ENCODE peak calls at places on chromosome 22, in ten cellular contexts. One of them, this sample, is unnamed.

GRCh38 chr22:37746366-37747089 is 49.7 kb downstream of the TRIOBP start:
- DNase-seq in HuH-7.5: no peak
- DNase-seq in activated T-cell treated with anti-CD3 and anti-CD28 coated beads, Interleukin-2, amount 50 U/mL, for 48 hours: peak
- DNase-seq in activated naive CD8-positive, alpha-beta T cell treated with anti-CD3 and anti-CD28 coated beads, Interleukin-2, amount 50 U/mL, for 24 hours: peak
- DNase-seq in stimulated activated CD8-positive, alpha-beta memory T cell treated with anti-CD3 and anti-CD28 coated beads, Interleukin-7, amount 100 ng/mL, for 1 hour: no peak
- DNase-seq in T47D: no peak
- DNase-seq in stimulated activated CD4-positive, alpha-beta T cell treated with anti-CD3 and anti-CD28 coated beads, Interleukin-1b, Interleukin-23, amount 100 ng/mL, for 1 hour: peak
- DNase-seq in effector memory CD4-positive, alpha-beta T cell: no peak
- DNase-seq in activated CD8-positive, alpha-beta memory T cell treated with anti-CD3 and anti-CD28 coated beads for 1 hour: peak
- DNase-seq in mesothelial cell of epicardium: no peak
- DNase-seq in this sample: no peak

GRCh38 chr22:46131151-46131587 is 19.2 kb upstream of the PPARA start:
- DNase-seq in activated CD8-positive, alpha-beta memory T cell treated with anti-CD3 and anti-CD28 coated beads for 1 hour: no peak
- DNase-seq in effector memory CD4-positive, alpha-beta T cell: no peak
- DNase-seq in stimulated activated CD4-positive, alpha-beta T cell treated with anti-CD3 and anti-CD28 coated beads, Interleukin-1b, Interleukin-23, amount 100 ng/mL, for 1 hour: no peak
- DNase-seq in activated T-cell treated with anti-CD3 and anti-CD28 coated beads, Interleukin-2, amount 50 U/mL, for 48 hours: no peak
- DNase-seq in activated naive CD8-positive, alpha-beta T cell treated with anti-CD3 and anti-CD28 coated beads, Interleukin-2, amount 50 U/mL, for 24 hours: no peak
- DNase-seq in stimulated activated CD8-positive, alpha-beta memory T cell treated with anti-CD3 and anti-CD28 coated beads, Interleukin-7, amount 100 ng/mL, for 1 hour: no peak
- DNase-seq in mesothelial cell of epicardium: no peak
- DNase-seq in T47D: no peak
- DNase-seq in HuH-7.5: no peak
- DNase-seq in this sample: no peak

GRCh38 chr22:22195265-22196017 is 49.1 kb upstream of the VPREB1 start:
- DNase-seq in stimulated activated CD8-positive, alpha-beta memory T cell treated with anti-CD3 and anti-CD28 coated beads, Interleukin-7, amount 100 ng/mL, for 1 hour: peak
- DNase-seq in activated naive CD8-positive, alpha-beta T cell treated with anti-CD3 and anti-CD28 coated beads, Interleukin-2, amount 50 U/mL, for 24 hours: peak
- DNase-seq in activated T-cell treated with anti-CD3 and anti-CD28 coated beads, Interleukin-2, amount 50 U/mL, for 48 hours: peak
- DNase-seq in T47D: peak
- DNase-seq in mesothelial cell of epicardium: peak
- DNase-seq in effector memory CD4-positive, alpha-beta T cell: peak
- DNase-seq in HuH-7.5: peak
- DNase-seq in activated CD8-positive, alpha-beta memory T cell treated with anti-CD3 and anti-CD28 coated beads for 1 hour: peak
- DNase-seq in stimulated activated CD4-positive, alpha-beta T cell treated with anti-CD3 and anti-CD28 coated beads, Interleukin-1b, Interleukin-23, amount 100 ng/mL, for 1 hour: peak
- DNase-seq in this sample: no peak

GRCh38 chr22:47299879-47300697 is 537.6 kb downstream of the TBC1D22A start:
- DNase-seq in stimulated activated CD4-positive, alpha-beta T cell treated with anti-CD3 and anti-CD28 coated beads, Interleukin-1b, Interleukin-23, amount 100 ng/mL, for 1 hour: no peak
- DNase-seq in activated CD8-positive, alpha-beta memory T cell treated with anti-CD3 and anti-CD28 coated beads for 1 hour: no peak
- DNase-seq in T47D: no peak
- DNase-seq in activated naive CD8-positive, alpha-beta T cell treated with anti-CD3 and anti-CD28 coated beads, Interleukin-2, amount 50 U/mL, for 24 hours: no peak
- DNase-seq in activated T-cell treated with anti-CD3 and anti-CD28 coated beads, Interleukin-2, amount 50 U/mL, for 48 hours: no peak
- DNase-seq in HuH-7.5: no peak
- DNase-seq in mesothelial cell of epicardium: no peak
- DNase-seq in effector memory CD4-positive, alpha-beta T cell: no peak
- DNase-seq in stimulated activated CD8-positive, alpha-beta memory T cell treated with anti-CD3 and anti-CD28 coated beads, Interleukin-7, amount 100 ng/mL, for 1 hour: no peak
- DNase-seq in this sample: no peak

GRCh38 chr22:26610983-26611382 is 6.8 kb downstream of the CRYBB1 start:
- DNase-seq in activated naive CD8-positive, alpha-beta T cell treated with anti-CD3 and anti-CD28 coated beads, Interleukin-2, amount 50 U/mL, for 24 hours: no peak
- DNase-seq in T47D: no peak
- DNase-seq in stimulated activated CD8-positive, alpha-beta memory T cell treated with anti-CD3 and anti-CD28 coated beads, Interleukin-7, amount 100 ng/mL, for 1 hour: no peak
- DNase-seq in activated CD8-positive, alpha-beta memory T cell treated with anti-CD3 and anti-CD28 coated beads for 1 hour: no peak
- DNase-seq in effector memory CD4-positive, alpha-beta T cell: no peak
- DNase-seq in mesothelial cell of epicardium: no peak
- DNase-seq in activated T-cell treated with anti-CD3 and anti-CD28 coated beads, Interleukin-2, amount 50 U/mL, for 48 hours: no peak
- DNase-seq in HuH-7.5: no peak
- DNase-seq in stimulated activated CD4-positive, alpha-beta T cell treated with anti-CD3 and anti-CD28 coated beads, Interleukin-1b, Interleukin-23, amount 100 ng/mL, for 1 hour: no peak
- DNase-seq in this sample: no peak

GRCh38 chr22:38038890-38039812 is 18.1 kb upstream of the PICK1 start:
- DNase-seq in stimulated activated CD4-positive, alpha-beta T cell treated with anti-CD3 and anti-CD28 coated beads, Interleukin-1b, Interleukin-23, amount 100 ng/mL, for 1 hour: no peak
- DNase-seq in mesothelial cell of epicardium: no peak
- DNase-seq in activated CD8-positive, alpha-beta memory T cell treated with anti-CD3 and anti-CD28 coated beads for 1 hour: no peak
- DNase-seq in activated T-cell treated with anti-CD3 and anti-CD28 coated beads, Interleukin-2, amount 50 U/mL, for 48 hours: no peak
- DNase-seq in T47D: no peak
- DNase-seq in effector memory CD4-positive, alpha-beta T cell: no peak
- DNase-seq in activated naive CD8-positive, alpha-beta T cell treated with anti-CD3 and anti-CD28 coated beads, Interleukin-2, amount 50 U/mL, for 24 hours: no peak
- DNase-seq in HuH-7.5: no peak
- DNase-seq in stimulated activated CD8-positive, alpha-beta memory T cell treated with anti-CD3 and anti-CD28 coated beads, Interleukin-7, amount 100 ng/mL, for 1 hour: no peak
- DNase-seq in this sample: no peak

GRCh38 chr22:40249286-40249685 is 71.6 kb downstream of the TNRC6B start:
- DNase-seq in T47D: no peak
- DNase-seq in HuH-7.5: no peak
- DNase-seq in activated CD8-positive, alpha-beta memory T cell treated with anti-CD3 and anti-CD28 coated beads for 1 hour: no peak
- DNase-seq in activated naive CD8-positive, alpha-beta T cell treated with anti-CD3 and anti-CD28 coated beads, Interleukin-2, amount 50 U/mL, for 24 hours: no peak
- DNase-seq in effector memory CD4-positive, alpha-beta T cell: no peak
- DNase-seq in activated T-cell treated with anti-CD3 and anti-CD28 coated beads, Interleukin-2, amount 50 U/mL, for 48 hours: no peak
- DNase-seq in stimulated activated CD4-positive, alpha-beta T cell treated with anti-CD3 and anti-CD28 coated beads, Interleukin-1b, Interleukin-23, amount 100 ng/mL, for 1 hour: no peak
- DNase-seq in stimulated activated CD8-positive, alpha-beta memory T cell treated with anti-CD3 and anti-CD28 coated beads, Interleukin-7, amount 100 ng/mL, for 1 hour: no peak
- DNase-seq in mesothelial cell of epicardium: no peak
- DNase-seq in this sample: no peak

GRCh38 chr22:39658367-39658766 is 87.8 kb downstream of the CACNA1I start:
- DNase-seq in HuH-7.5: no peak
- DNase-seq in effector memory CD4-positive, alpha-beta T cell: peak
- DNase-seq in activated naive CD8-positive, alpha-beta T cell treated with anti-CD3 and anti-CD28 coated beads, Interleukin-2, amount 50 U/mL, for 24 hours: no peak
- DNase-seq in T47D: no peak
- DNase-seq in activated T-cell treated with anti-CD3 and anti-CD28 coated beads, Interleukin-2, amount 50 U/mL, for 48 hours: no peak
- DNase-seq in stimulated activated CD8-positive, alpha-beta memory T cell treated with anti-CD3 and anti-CD28 coated beads, Interleukin-7, amount 100 ng/mL, for 1 hour: no peak
- DNase-seq in mesothelial cell of epicardium: no peak
- DNase-seq in stimulated activated CD4-positive, alpha-beta T cell treated with anti-CD3 and anti-CD28 coated beads, Interleukin-1b, Interleukin-23, amount 100 ng/mL, for 1 hour: no peak
- DNase-seq in activated CD8-positive, alpha-beta memory T cell treated with anti-CD3 and anti-CD28 coated beads for 1 hour: no peak
- DNase-seq in this sample: no peak

GRCh38 chr22:30607300-30607930 is 441 bp downstream of the TCN2 start:
- DNase-seq in effector memory CD4-positive, alpha-beta T cell: peak
- DNase-seq in activated T-cell treated with anti-CD3 and anti-CD28 coated beads, Interleukin-2, amount 50 U/mL, for 48 hours: no peak
- DNase-seq in stimulated activated CD4-positive, alpha-beta T cell treated with anti-CD3 and anti-CD28 coated beads, Interleukin-1b, Interleukin-23, amount 100 ng/mL, for 1 hour: no peak
- DNase-seq in stimulated activated CD8-positive, alpha-beta memory T cell treated with anti-CD3 and anti-CD28 coated beads, Interleukin-7, amount 100 ng/mL, for 1 hour: no peak
- DNase-seq in HuH-7.5: no peak
- DNase-seq in activated naive CD8-positive, alpha-beta T cell treated with anti-CD3 and anti-CD28 coated beads, Interleukin-2, amount 50 U/mL, for 24 hours: no peak
- DNase-seq in T47D: no peak
- DNase-seq in activated CD8-positive, alpha-beta memory T cell treated with anti-CD3 and anti-CD28 coated beads for 1 hour: no peak
- DNase-seq in mesothelial cell of epicardium: no peak
- DNase-seq in this sample: no peak

GRCh38 chr22:28791841-28792490 is 8.4 kb downstream of the XBP1 start:
- DNase-seq in stimulated activated CD8-positive, alpha-beta memory T cell treated with anti-CD3 and anti-CD28 coated beads, Interleukin-7, amount 100 ng/mL, for 1 hour: no peak
- DNase-seq in effector memory CD4-positive, alpha-beta T cell: no peak
- DNase-seq in T47D: no peak
- DNase-seq in mesothelial cell of epicardium: no peak
- DNase-seq in activated T-cell treated with anti-CD3 and anti-CD28 coated beads, Interleukin-2, amount 50 U/mL, for 48 hours: no peak
- DNase-seq in HuH-7.5: no peak
- DNase-seq in stimulated activated CD4-positive, alpha-beta T cell treated with anti-CD3 and anti-CD28 coated beads, Interleukin-1b, Interleukin-23, amount 100 ng/mL, for 1 hour: no peak
- DNase-seq in activated naive CD8-positive, alpha-beta T cell treated with anti-CD3 and anti-CD28 coated beads, Interleukin-2, amount 50 U/mL, for 24 hours: no peak
- DNase-seq in activated CD8-positive, alpha-beta memory T cell treated with anti-CD3 and anti-CD28 coated beads for 1 hour: no peak
- DNase-seq in this sample: no peak

GRCh38 chr22:17782158-17782557 is 7.9 kb upstream of the BID start:
- DNase-seq in T47D: no peak
- DNase-seq in activated T-cell treated with anti-CD3 and anti-CD28 coated beads, Interleukin-2, amount 50 U/mL, for 48 hours: no peak
- DNase-seq in stimulated activated CD4-positive, alpha-beta T cell treated with anti-CD3 and anti-CD28 coated beads, Interleukin-1b, Interleukin-23, amount 100 ng/mL, for 1 hour: no peak
- DNase-seq in activated CD8-positive, alpha-beta memory T cell treated with anti-CD3 and anti-CD28 coated beads for 1 hour: no peak
- DNase-seq in mesothelial cell of epicardium: no peak
- DNase-seq in stimulated activated CD8-positive, alpha-beta memory T cell treated with anti-CD3 and anti-CD28 coated beads, Interleukin-7, amount 100 ng/mL, for 1 hour: no peak
- DNase-seq in effector memory CD4-positive, alpha-beta T cell: no peak
- DNase-seq in activated naive CD8-positive, alpha-beta T cell treated with anti-CD3 and anti-CD28 coated beads, Interleukin-2, amount 50 U/mL, for 24 hours: no peak
- DNase-seq in HuH-7.5: no peak
- DNase-seq in this sample: no peak

GRCh38 chr22:41568811-41569210 is 8.0 kb downstream of the CSDC2 start:
- DNase-seq in stimulated activated CD4-positive, alpha-beta T cell treated with anti-CD3 and anti-CD28 coated beads, Interleukin-1b, Interleukin-23, amount 100 ng/mL, for 1 hour: no peak
- DNase-seq in mesothelial cell of epicardium: no peak
- DNase-seq in activated T-cell treated with anti-CD3 and anti-CD28 coated beads, Interleukin-2, amount 50 U/mL, for 48 hours: no peak
- DNase-seq in effector memory CD4-positive, alpha-beta T cell: no peak
- DNase-seq in stimulated activated CD8-positive, alpha-beta memory T cell treated with anti-CD3 and anti-CD28 coated beads, Interleukin-7, amount 100 ng/mL, for 1 hour: no peak
- DNase-seq in activated CD8-positive, alpha-beta memory T cell treated with anti-CD3 and anti-CD28 coated beads for 1 hour: no peak
- DNase-seq in HuH-7.5: no peak
- DNase-seq in T47D: no peak
- DNase-seq in activated naive CD8-positive, alpha-beta T cell treated with anti-CD3 and anti-CD28 coated beads, Interleukin-2, amount 50 U/mL, for 24 hours: no peak
- DNase-seq in this sample: no peak

GRCh38 chr22:46250783-46251125 is 661 bp upstream of the CDPF1 start:
- DNase-seq in activated naive CD8-positive, alpha-beta T cell treated with anti-CD3 and anti-CD28 coated beads, Interleukin-2, amount 50 U/mL, for 24 hours: no peak
- DNase-seq in T47D: no peak
- DNase-seq in stimulated activated CD4-positive, alpha-beta T cell treated with anti-CD3 and anti-CD28 coated beads, Interleukin-1b, Interleukin-23, amount 100 ng/mL, for 1 hour: no peak
- DNase-seq in activated CD8-positive, alpha-beta memory T cell treated with anti-CD3 and anti-CD28 coated beads for 1 hour: no peak
- DNase-seq in stimulated activated CD8-positive, alpha-beta memory T cell treated with anti-CD3 and anti-CD28 coated beads, Interleukin-7, amount 100 ng/mL, for 1 hour: no peak
- DNase-seq in mesothelial cell of epicardium: no peak
- DNase-seq in HuH-7.5: no peak
- DNase-seq in activated T-cell treated with anti-CD3 and anti-CD28 coated beads, Interleukin-2, amount 50 U/mL, for 48 hours: peak
- DNase-seq in effector memory CD4-positive, alpha-beta T cell: no peak
- DNase-seq in this sample: no peak

GRCh38 chr22:47587861-47588582 is 825.6 kb downstream of the TBC1D22A start:
- DNase-seq in activated T-cell treated with anti-CD3 and anti-CD28 coated beads, Interleukin-2, amount 50 U/mL, for 48 hours: no peak
- DNase-seq in HuH-7.5: no peak
- DNase-seq in stimulated activated CD8-positive, alpha-beta memory T cell treated with anti-CD3 and anti-CD28 coated beads, Interleukin-7, amount 100 ng/mL, for 1 hour: no peak
- DNase-seq in effector memory CD4-positive, alpha-beta T cell: no peak
- DNase-seq in activated naive CD8-positive, alpha-beta T cell treated with anti-CD3 and anti-CD28 coated beads, Interleukin-2, amount 50 U/mL, for 24 hours: no peak
- DNase-seq in activated CD8-positive, alpha-beta memory T cell treated with anti-CD3 and anti-CD28 coated beads for 1 hour: no peak
- DNase-seq in T47D: no peak
- DNase-seq in mesothelial cell of epicardium: no peak
- DNase-seq in stimulated activated CD4-positive, alpha-beta T cell treated with anti-CD3 and anti-CD28 coated beads, Interleukin-1b, Interleukin-23, amount 100 ng/mL, for 1 hour: no peak
- DNase-seq in this sample: no peak

GRCh38 chr22:32322986-32323385 is 34.7 kb upstream of the RFPL3 start:
- DNase-seq in HuH-7.5: no peak
- DNase-seq in T47D: no peak
- DNase-seq in activated T-cell treated with anti-CD3 and anti-CD28 coated beads, Interleukin-2, amount 50 U/mL, for 48 hours: no peak
- DNase-seq in stimulated activated CD8-positive, alpha-beta memory T cell treated with anti-CD3 and anti-CD28 coated beads, Interleukin-7, amount 100 ng/mL, for 1 hour: no peak
- DNase-seq in mesothelial cell of epicardium: no peak
- DNase-seq in activated naive CD8-positive, alpha-beta T cell treated with anti-CD3 and anti-CD28 coated beads, Interleukin-2, amount 50 U/mL, for 24 hours: no peak
- DNase-seq in stimulated activated CD4-positive, alpha-beta T cell treated with anti-CD3 and anti-CD28 coated beads, Interleukin-1b, Interleukin-23, amount 100 ng/mL, for 1 hour: no peak
- DNase-seq in effector memory CD4-positive, alpha-beta T cell: no peak
- DNase-seq in activated CD8-positive, alpha-beta memory T cell treated with anti-CD3 and anti-CD28 coated beads for 1 hour: no peak
- DNase-seq in this sample: no peak

GRCh38 chr22:50341977-50342650 is 1.0 kb upstream of the PPP6R2 start:
- DNase-seq in activated CD8-positive, alpha-beta memory T cell treated with anti-CD3 and anti-CD28 coated beads for 1 hour: peak
- DNase-seq in effector memory CD4-positive, alpha-beta T cell: peak
- DNase-seq in T47D: no peak
- DNase-seq in activated naive CD8-positive, alpha-beta T cell treated with anti-CD3 and anti-CD28 coated beads, Interleukin-2, amount 50 U/mL, for 24 hours: peak
- DNase-seq in mesothelial cell of epicardium: peak
- DNase-seq in activated T-cell treated with anti-CD3 and anti-CD28 coated beads, Interleukin-2, amount 50 U/mL, for 48 hours: peak
- DNase-seq in stimulated activated CD4-positive, alpha-beta T cell treated with anti-CD3 and anti-CD28 coated beads, Interleukin-1b, Interleukin-23, amount 100 ng/mL, for 1 hour: peak
- DNase-seq in HuH-7.5: no peak
- DNase-seq in stimulated activated CD8-positive, alpha-beta memory T cell treated with anti-CD3 and anti-CD28 coated beads, Interleukin-7, amount 100 ng/mL, for 1 hour: peak
- DNase-seq in this sample: peak

GRCh38 chr22:44840611-44841322 is 88.4 kb downstream of the ARHGAP8 start:
- DNase-seq in T47D: no peak
- DNase-seq in activated T-cell treated with anti-CD3 and anti-CD28 coated beads, Interleukin-2, amount 50 U/mL, for 48 hours: no peak
- DNase-seq in activated naive CD8-positive, alpha-beta T cell treated with anti-CD3 and anti-CD28 coated beads, Interleukin-2, amount 50 U/mL, for 24 hours: no peak
- DNase-seq in stimulated activated CD8-positive, alpha-beta memory T cell treated with anti-CD3 and anti-CD28 coated beads, Interleukin-7, amount 100 ng/mL, for 1 hour: no peak
- DNase-seq in HuH-7.5: no peak
- DNase-seq in stimulated activated CD4-positive, alpha-beta T cell treated with anti-CD3 and anti-CD28 coated beads, Interleukin-1b, Interleukin-23, amount 100 ng/mL, for 1 hour: no peak
- DNase-seq in activated CD8-positive, alpha-beta memory T cell treated with anti-CD3 and anti-CD28 coated beads for 1 hour: no peak
- DNase-seq in effector memory CD4-positive, alpha-beta T cell: no peak
- DNase-seq in mesothelial cell of epicardium: no peak
- DNase-seq in this sample: no peak

GRCh38 chr22:44147821-44148574 is 32.7 kb upstream of the PARVG start:
- DNase-seq in T47D: no peak
- DNase-seq in stimulated activated CD8-positive, alpha-beta memory T cell treated with anti-CD3 and anti-CD28 coated beads, Interleukin-7, amount 100 ng/mL, for 1 hour: no peak
- DNase-seq in mesothelial cell of epicardium: no peak
- DNase-seq in activated T-cell treated with anti-CD3 and anti-CD28 coated beads, Interleukin-2, amount 50 U/mL, for 48 hours: no peak
- DNase-seq in HuH-7.5: no peak
- DNase-seq in effector memory CD4-positive, alpha-beta T cell: no peak
- DNase-seq in activated CD8-positive, alpha-beta memory T cell treated with anti-CD3 and anti-CD28 coated beads for 1 hour: no peak
- DNase-seq in stimulated activated CD4-positive, alpha-beta T cell treated with anti-CD3 and anti-CD28 coated beads, Interleukin-1b, Interleukin-23, amount 100 ng/mL, for 1 hour: no peak
- DNase-seq in activated naive CD8-positive, alpha-beta T cell treated with anti-CD3 and anti-CD28 coated beads, Interleukin-2, amount 50 U/mL, for 24 hours: no peak
- DNase-seq in this sample: no peak

GRCh38 chr22:42621505-42622002 is 6.9 kb upstream of the POLDIP3 start:
- DNase-seq in T47D: peak
- DNase-seq in activated T-cell treated with anti-CD3 and anti-CD28 coated beads, Interleukin-2, amount 50 U/mL, for 48 hours: peak
- DNase-seq in activated CD8-positive, alpha-beta memory T cell treated with anti-CD3 and anti-CD28 coated beads for 1 hour: peak
- DNase-seq in HuH-7.5: peak
- DNase-seq in activated naive CD8-positive, alpha-beta T cell treated with anti-CD3 and anti-CD28 coated beads, Interleukin-2, amount 50 U/mL, for 24 hours: peak
- DNase-seq in stimulated activated CD8-positive, alpha-beta memory T cell treated with anti-CD3 and anti-CD28 coated beads, Interleukin-7, amount 100 ng/mL, for 1 hour: no peak
- DNase-seq in effector memory CD4-positive, alpha-beta T cell: peak
- DNase-seq in stimulated activated CD4-positive, alpha-beta T cell treated with anti-CD3 and anti-CD28 coated beads, Interleukin-1b, Interleukin-23, amount 100 ng/mL, for 1 hour: peak
- DNase-seq in mesothelial cell of epicardium: peak
- DNase-seq in this sample: no peak

GRCh38 chr22:43239956-43240355 is 53.0 kb upstream of the TTLL12 start:
- DNase-seq in T47D: no peak
- DNase-seq in stimulated activated CD4-positive, alpha-beta T cell treated with anti-CD3 and anti-CD28 coated beads, Interleukin-1b, Interleukin-23, amount 100 ng/mL, for 1 hour: no peak
- DNase-seq in mesothelial cell of epicardium: no peak
- DNase-seq in activated naive CD8-positive, alpha-beta T cell treated with anti-CD3 and anti-CD28 coated beads, Interleukin-2, amount 50 U/mL, for 24 hours: no peak
- DNase-seq in stimulated activated CD8-positive, alpha-beta memory T cell treated with anti-CD3 and anti-CD28 coated beads, Interleukin-7, amount 100 ng/mL, for 1 hour: no peak
- DNase-seq in HuH-7.5: no peak
- DNase-seq in activated CD8-positive, alpha-beta memory T cell treated with anti-CD3 and anti-CD28 coated beads for 1 hour: no peak
- DNase-seq in effector memory CD4-positive, alpha-beta T cell: no peak
- DNase-seq in activated T-cell treated with anti-CD3 and anti-CD28 coated beads, Interleukin-2, amount 50 U/mL, for 48 hours: no peak
- DNase-seq in this sample: no peak

GRCh38 chr22:45441158-45441557 is 27.7 kb downstream of the RIBC2 start:
- DNase-seq in stimulated activated CD4-positive, alpha-beta T cell treated with anti-CD3 and anti-CD28 coated beads, Interleukin-1b, Interleukin-23, amount 100 ng/mL, for 1 hour: no peak
- DNase-seq in mesothelial cell of epicardium: no peak
- DNase-seq in activated naive CD8-positive, alpha-beta T cell treated with anti-CD3 and anti-CD28 coated beads, Interleukin-2, amount 50 U/mL, for 24 hours: peak
- DNase-seq in stimulated activated CD8-positive, alpha-beta memory T cell treated with anti-CD3 and anti-CD28 coated beads, Interleukin-7, amount 100 ng/mL, for 1 hour: no peak
- DNase-seq in effector memory CD4-positive, alpha-beta T cell: no peak
- DNase-seq in activated T-cell treated with anti-CD3 and anti-CD28 coated beads, Interleukin-2, amount 50 U/mL, for 48 hours: peak
- DNase-seq in activated CD8-positive, alpha-beta memory T cell treated with anti-CD3 and anti-CD28 coated beads for 1 hour: no peak
- DNase-seq in HuH-7.5: peak
- DNase-seq in T47D: peak
- DNase-seq in this sample: no peak

GRCh38 chr22:40051322-40051721 is 56.6 kb downstream of the FAM83F start:
- DNase-seq in HuH-7.5: no peak
- DNase-seq in activated naive CD8-positive, alpha-beta T cell treated with anti-CD3 and anti-CD28 coated beads, Interleukin-2, amount 50 U/mL, for 24 hours: no peak
- DNase-seq in stimulated activated CD8-positive, alpha-beta memory T cell treated with anti-CD3 and anti-CD28 coated beads, Interleukin-7, amount 100 ng/mL, for 1 hour: no peak
- DNase-seq in activated CD8-positive, alpha-beta memory T cell treated with anti-CD3 and anti-CD28 coated beads for 1 hour: no peak
- DNase-seq in stimulated activated CD4-positive, alpha-beta T cell treated with anti-CD3 and anti-CD28 coated beads, Interleukin-1b, Interleukin-23, amount 100 ng/mL, for 1 hour: no peak
- DNase-seq in effector memory CD4-positive, alpha-beta T cell: no peak
- DNase-seq in mesothelial cell of epicardium: no peak
- DNase-seq in T47D: no peak
- DNase-seq in activated T-cell treated with anti-CD3 and anti-CD28 coated beads, Interleukin-2, amount 50 U/mL, for 48 hours: no peak
- DNase-seq in this sample: no peak

GRCh38 chr22:36413022-36413770 is 25.4 kb upstream of the MYH9 start:
- DNase-seq in mesothelial cell of epicardium: no peak
- DNase-seq in stimulated activated CD8-positive, alpha-beta memory T cell treated with anti-CD3 and anti-CD28 coated beads, Interleukin-7, amount 100 ng/mL, for 1 hour: no peak
- DNase-seq in HuH-7.5: no peak
- DNase-seq in stimulated activated CD4-positive, alpha-beta T cell treated with anti-CD3 and anti-CD28 coated beads, Interleukin-1b, Interleukin-23, amount 100 ng/mL, for 1 hour: no peak
- DNase-seq in T47D: no peak
- DNase-seq in effector memory CD4-positive, alpha-beta T cell: no peak
- DNase-seq in activated naive CD8-positive, alpha-beta T cell treated with anti-CD3 and anti-CD28 coated beads, Interleukin-2, amount 50 U/mL, for 24 hours: no peak
- DNase-seq in activated CD8-positive, alpha-beta memory T cell treated with anti-CD3 and anti-CD28 coated beads for 1 hour: no peak
- DNase-seq in activated T-cell treated with anti-CD3 and anti-CD28 coated beads, Interleukin-2, amount 50 U/mL, for 48 hours: no peak
- DNase-seq in this sample: no peak

GRCh38 chr22:16966251-16966650 is 41.8 kb downstream of the GAB4 start:
- DNase-seq in activated CD8-positive, alpha-beta memory T cell treated with anti-CD3 and anti-CD28 coated beads for 1 hour: no peak
- DNase-seq in mesothelial cell of epicardium: no peak
- DNase-seq in stimulated activated CD4-positive, alpha-beta T cell treated with anti-CD3 and anti-CD28 coated beads, Interleukin-1b, Interleukin-23, amount 100 ng/mL, for 1 hour: no peak
- DNase-seq in T47D: no peak
- DNase-seq in effector memory CD4-positive, alpha-beta T cell: no peak
- DNase-seq in HuH-7.5: no peak
- DNase-seq in activated T-cell treated with anti-CD3 and anti-CD28 coated beads, Interleukin-2, amount 50 U/mL, for 48 hours: no peak
- DNase-seq in stimulated activated CD8-positive, alpha-beta memory T cell treated with anti-CD3 and anti-CD28 coated beads, Interleukin-7, amount 100 ng/mL, for 1 hour: no peak
- DNase-seq in activated naive CD8-positive, alpha-beta T cell treated with anti-CD3 and anti-CD28 coated beads, Interleukin-2, amount 50 U/mL, for 24 hours: no peak
- DNase-seq in this sample: no peak

GRCh38 chr22:36431977-36432376 is 44.2 kb upstream of the MYH9 start:
- DNase-seq in activated naive CD8-positive, alpha-beta T cell treated with anti-CD3 and anti-CD28 coated beads, Interleukin-2, amount 50 U/mL, for 24 hours: no peak
- DNase-seq in HuH-7.5: no peak
- DNase-seq in activated T-cell treated with anti-CD3 and anti-CD28 coated beads, Interleukin-2, amount 50 U/mL, for 48 hours: no peak
- DNase-seq in stimulated activated CD4-positive, alpha-beta T cell treated with anti-CD3 and anti-CD28 coated beads, Interleukin-1b, Interleukin-23, amount 100 ng/mL, for 1 hour: no peak
- DNase-seq in stimulated activated CD8-positive, alpha-beta memory T cell treated with anti-CD3 and anti-CD28 coated beads, Interleukin-7, amount 100 ng/mL, for 1 hour: no peak
- DNase-seq in T47D: no peak
- DNase-seq in effector memory CD4-positive, alpha-beta T cell: no peak
- DNase-seq in mesothelial cell of epicardium: no peak
- DNase-seq in activated CD8-positive, alpha-beta memory T cell treated with anti-CD3 and anti-CD28 coated beads for 1 hour: no peak
- DNase-seq in this sample: no peak

GRCh38 chr22:41966607-41967240 is 2.5 kb upstream of the SEPTIN3 start:
- DNase-seq in activated naive CD8-positive, alpha-beta T cell treated with anti-CD3 and anti-CD28 coated beads, Interleukin-2, amount 50 U/mL, for 24 hours: peak
- DNase-seq in stimulated activated CD8-positive, alpha-beta memory T cell treated with anti-CD3 and anti-CD28 coated beads, Interleukin-7, amount 100 ng/mL, for 1 hour: no peak
- DNase-seq in T47D: peak
- DNase-seq in mesothelial cell of epicardium: no peak
- DNase-seq in HuH-7.5: no peak
- DNase-seq in stimulated activated CD4-positive, alpha-beta T cell treated with anti-CD3 and anti-CD28 coated beads, Interleukin-1b, Interleukin-23, amount 100 ng/mL, for 1 hour: no peak
- DNase-seq in activated CD8-positive, alpha-beta memory T cell treated with anti-CD3 and anti-CD28 coated beads for 1 hour: no peak
- DNase-seq in activated T-cell treated with anti-CD3 and anti-CD28 coated beads, Interleukin-2, amount 50 U/mL, for 48 hours: peak
- DNase-seq in effector memory CD4-positive, alpha-beta T cell: no peak
- DNase-seq in this sample: no peak

GRCh38 chr22:36922752-36923457 is 9.5 kb downstream of the CSF2RB start:
- DNase-seq in stimulated activated CD8-positive, alpha-beta memory T cell treated with anti-CD3 and anti-CD28 coated beads, Interleukin-7, amount 100 ng/mL, for 1 hour: no peak
- DNase-seq in T47D: no peak
- DNase-seq in stimulated activated CD4-positive, alpha-beta T cell treated with anti-CD3 and anti-CD28 coated beads, Interleukin-1b, Interleukin-23, amount 100 ng/mL, for 1 hour: no peak
- DNase-seq in effector memory CD4-positive, alpha-beta T cell: no peak
- DNase-seq in HuH-7.5: no peak
- DNase-seq in mesothelial cell of epicardium: no peak
- DNase-seq in activated T-cell treated with anti-CD3 and anti-CD28 coated beads, Interleukin-2, amount 50 U/mL, for 48 hours: no peak
- DNase-seq in activated CD8-positive, alpha-beta memory T cell treated with anti-CD3 and anti-CD28 coated beads for 1 hour: no peak
- DNase-seq in activated naive CD8-positive, alpha-beta T cell treated with anti-CD3 and anti-CD28 coated beads, Interleukin-2, amount 50 U/mL, for 24 hours: no peak
- DNase-seq in this sample: no peak